ENCODE peak calls at places on chromosomes 5 and 9, in four cellular contexts. Y is CD8-positive, alpha-beta T cell; E is IMR-90; N is transverse colon. G is an unnamed sample.

GRCh38 chr5:5181650-5182324 is 41.7 kb downstream of the ADAMTS16 start:
- DNase-seq in Y (no peak), N (no peak), E (no peak), G (no peak)

GRCh38 chr9:107336718-107337360 is 53.8 kb downstream of the RAD23B start:
- DNase-seq in E (peak; percentile 56), N (no peak), Y (no peak), G (no peak)

GRCh38 chr5:31459594-31459993 is 72.3 kb downstream of the DROSHA start:
- DNase-seq in Y (no peak), E (no peak), N (no peak), G (no peak)

GRCh38 chr9:128493424-128493823 is 11.1 kb upstream of the GLE1 start:
- DNase-seq in N (no peak), Y (no peak), E (no peak), G (no peak)

GRCh38 chr9:128771094-128771721 is 519 bp downstream of the ZER1 start:
- DNase-seq in Y (no peak), N (peak; percentile 40), E (peak; percentile 12), G (no peak)

GRCh38 chr5:112123060-112123459 is 296.0 kb downstream of the EPB41L4A start:
- DNase-seq in Y (no peak), N (no peak), E (no peak), G (no peak)

GRCh38 chr9:22840641-22841040 is 394.0 kb downstream of the DMRTA1 start:
- DNase-seq in Y (no peak), N (no peak), E (no peak), G (no peak)

GRCh38 chr5:128227984-128228383 is 144.4 kb downstream of the SLC12A2 start:
- DNase-seq in Y (no peak), E (peak; percentile 91), N (no peak), G (no peak)

DNA sequence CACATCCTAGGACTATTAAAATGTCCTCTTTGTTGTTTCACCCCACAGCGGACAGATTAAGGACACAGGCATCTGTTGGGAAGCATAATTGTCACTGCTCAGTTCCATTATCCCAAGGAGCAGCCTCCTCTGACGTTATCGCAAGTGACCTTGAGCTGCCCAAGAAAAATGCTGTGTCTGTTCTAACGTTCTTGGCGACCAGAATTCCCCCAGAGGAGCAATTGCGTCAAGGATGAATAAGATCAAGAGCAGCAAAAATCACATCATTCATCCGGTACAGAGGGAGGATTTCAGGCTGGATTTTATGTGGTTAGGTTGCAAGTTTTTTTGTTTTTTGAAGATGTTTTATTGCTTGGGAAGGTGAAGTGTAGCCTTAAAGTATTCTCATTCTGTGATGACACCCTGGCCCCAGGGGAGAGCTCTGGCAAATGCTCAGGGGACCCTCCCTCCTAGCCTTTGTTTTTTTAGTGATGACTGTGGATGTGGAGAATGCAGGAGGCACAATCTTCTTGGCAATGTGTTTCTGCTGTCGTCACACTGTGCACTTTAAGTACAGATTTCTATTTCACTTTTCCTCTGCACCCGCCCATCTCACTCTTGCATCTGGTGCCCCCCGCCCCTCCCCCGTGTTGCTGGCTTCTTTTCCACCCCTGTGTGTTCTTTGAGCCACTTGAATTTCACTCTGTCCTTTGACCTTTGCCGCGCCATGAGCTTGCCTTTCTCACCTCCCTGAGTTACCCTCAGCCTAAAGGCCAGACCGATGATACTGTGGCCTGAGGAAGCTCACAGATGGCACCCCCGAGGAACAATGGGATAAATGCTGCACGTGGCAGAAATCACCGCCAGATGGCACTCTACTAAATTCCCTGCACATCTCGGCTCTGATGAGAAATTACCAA is 308.4 kb downstream of the RAB3C start:
- DNase-seq in Y (peak; percentile 14), N (peak; percentile 69), E (peak; percentile 81), G (peak; percentile 18)
- H3K4me3 ChIP-seq in Y (no peak overlapping the region), N (no peak overlapping the region), E (no peak overlapping the region), G (no peak overlapping the region)

GRCh38 chr9:83706703-83707517 is 848 bp downstream of the UBQLN1 start:
- DNase-seq in N (peak; percentile 35), E (peak; percentile 19), Y (peak; percentile 21), G (peak; percentile 55)

GRCh38 chr9:83701769-83702168 is 6.0 kb downstream of the UBQLN1 start:
- DNase-seq in Y (no peak), E (peak; percentile 54), N (no peak), G (no peak)

GRCh38 chr9:83707768-83708514 is at the start of gene UBQLN1:
- DNase-seq in E (peak; percentile 94), N (peak; percentile 95), Y (peak; percentile 83), G (peak; percentile 82)

GRCh38 chr9:83708515-83709158 is 879 bp upstream of the UBQLN1 start:
- DNase-seq in E (peak; percentile 44), N (peak; percentile 81), Y (peak; percentile 19), G (peak; percentile 32)

GRCh38 chr9:83707518-83707767 is 315 bp downstream of the UBQLN1 start:
- DNase-seq in E (no peak), Y (no peak), N (no peak), G (no peak)
- H3K4me1 ChIP-seq in E (no peaks in the 10 kb centered on the region), Y (peaks cover 44% of the 10 kb centered on the region), N (peaks cover 35% of the 10 kb centered on the region), G (peaks cover 9% of the 10 kb centered on the region)

DNA sequence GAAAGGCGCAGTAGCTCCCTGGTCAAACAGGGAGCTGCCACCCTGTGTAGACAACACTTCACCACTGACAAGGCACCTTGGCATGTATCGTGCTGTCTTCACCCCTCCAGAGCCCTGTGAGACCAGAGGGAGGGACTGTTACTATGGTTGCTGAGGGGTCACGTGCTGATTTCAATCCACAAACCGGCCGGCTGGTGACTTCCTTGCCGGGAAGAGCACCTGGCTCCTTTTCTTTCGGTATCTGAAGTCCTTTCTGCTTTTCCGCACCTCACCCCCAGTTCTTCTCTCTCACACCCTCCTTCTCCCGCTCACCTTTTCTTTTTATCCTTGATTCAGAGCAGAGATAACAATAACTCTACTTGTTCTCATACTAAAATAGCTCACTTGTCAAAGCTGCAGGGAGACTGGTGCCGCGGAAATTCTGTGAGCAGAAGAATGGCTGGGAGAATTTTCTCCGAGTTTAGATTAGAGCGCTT is 327.2 kb downstream of the ZSWIM6 start:
- DNase-seq in E (no peak), Y (no peak), N (no peak), G (no peak)
- H3K4me3 ChIP-seq in E (no peak overlapping the region), Y (no peak overlapping the region), N (no peak overlapping the region), G (no peak overlapping the region)

DNA sequence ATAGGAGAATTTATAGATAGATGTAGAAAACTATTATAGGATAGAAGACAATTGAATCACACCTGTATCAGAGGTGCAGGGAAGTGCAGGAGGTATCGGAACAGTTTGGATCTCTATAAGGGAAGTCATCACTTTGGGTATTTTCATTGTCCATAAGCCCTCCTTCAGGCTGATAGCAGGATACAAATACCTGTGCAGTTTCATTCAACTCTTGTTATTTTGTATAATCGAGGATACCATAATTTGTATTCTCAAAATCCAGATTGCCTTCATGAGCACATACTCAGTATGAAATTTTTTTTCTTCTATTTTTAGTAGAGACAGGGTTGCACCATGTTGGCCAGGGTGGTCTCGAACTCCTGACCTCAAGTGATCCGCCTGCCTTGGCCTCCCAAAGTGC is 289.1 kb downstream of the AOPEP start:
- DNase-seq in E (no peak), Y (no peak), N (no peak), G (no peak)
- H3K4me1 ChIP-seq in E (peaks cover 30% of the 10 kb centered on the region), Y (no peaks in the 10 kb centered on the region), N (peaks cover 65% of the 10 kb centered on the region), G (no peaks in the 10 kb centered on the region)

DNA sequence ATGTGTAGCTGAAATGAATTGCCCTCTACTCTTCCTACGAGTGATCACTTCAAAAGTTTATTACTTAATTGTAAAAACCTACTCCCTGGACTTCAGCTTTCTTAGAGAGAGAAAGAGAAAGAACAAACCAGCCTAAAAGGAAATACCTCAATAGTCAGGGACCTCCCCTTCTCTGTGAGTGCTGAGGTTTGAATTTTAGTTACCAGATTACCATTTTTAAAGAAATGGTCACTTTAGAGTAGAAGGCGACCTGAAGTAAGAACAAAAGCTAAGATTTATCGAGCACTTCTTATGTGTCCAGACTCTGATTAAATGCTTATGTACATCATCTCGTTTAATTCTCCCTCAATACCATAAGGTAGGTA is 11.3 kb downstream of the RAPGEF1 start:
- DNase-seq in N (no peak), Y (no peak), E (no peak), G (no peak)
- H3K4me3 ChIP-seq in N (no peak overlapping the region), Y (peak overlapping the region; percentile 36), E (no peak overlapping the region), G (peak overlapping the region; percentile 27)

GRCh38 chr9:104977168-104977567 is 49.2 kb upstream of the ABCA1 start:
- DNase-seq in E (no peak), Y (no peak), N (no peak), G (no peak)

GRCh38 chr9:104976196-104976595 is 48.2 kb upstream of the ABCA1 start:
- DNase-seq in E (no peak), Y (no peak), N (no peak), G (no peak)

GRCh38 chr9:104972242-104972866 is 44.4 kb upstream of the ABCA1 start:
- DNase-seq in E (no peak), N (no peak), Y (no peak), G (no peak)

GRCh38 chr9:104971521-104971920 is 43.6 kb upstream of the ABCA1 start:
- DNase-seq in N (no peak), E (no peak), Y (no peak), G (no peak)

GRCh38 chr9:104974053-104974983 is 46.4 kb upstream of the ABCA1 start:
- DNase-seq in N (no peak), Y (no peak), E (no peak), G (no peak)
- H3K4me1 ChIP-seq in N (peaks cover 54% of the 10 kb centered on the region), Y (no peaks in the 10 kb centered on the region), E (peaks cover 8% of the 10 kb centered on the region), G (no peaks in the 10 kb centered on the region)

DNA sequence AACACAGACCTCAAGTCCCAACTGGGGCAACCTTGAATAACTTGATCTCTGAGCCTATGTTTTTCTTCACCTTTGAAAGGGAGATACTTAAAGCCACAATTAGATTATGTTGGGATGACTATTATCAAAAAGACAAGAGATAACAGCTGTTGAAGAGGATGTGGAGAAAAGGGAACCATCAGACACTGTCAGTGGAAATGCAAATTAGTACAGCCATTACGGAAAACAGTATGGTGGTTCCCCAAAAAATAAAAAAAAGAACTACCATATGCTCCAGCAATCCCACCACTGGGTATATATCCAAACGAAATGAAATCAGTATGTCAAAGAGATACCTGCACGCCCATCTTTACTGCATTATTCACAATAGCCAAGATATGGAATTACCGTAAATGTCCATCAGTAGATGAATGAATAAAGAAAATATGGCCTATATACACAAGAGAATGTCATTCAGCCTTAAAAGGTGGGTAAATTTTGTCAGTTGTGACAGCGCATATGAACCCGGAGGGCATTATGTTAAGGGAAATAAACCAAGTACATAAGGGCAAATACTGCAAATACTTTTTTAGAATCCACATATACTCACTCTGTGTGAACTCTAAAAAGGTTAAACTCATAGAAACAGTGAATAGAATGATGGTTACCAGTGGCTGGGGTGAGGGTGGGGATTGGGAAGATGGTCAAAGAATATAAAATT is 12.7 kb downstream of the FAT2 start:
- DNase-seq in N (no peak), E (no peak), Y (no peak), G (no peak)
- H3K4me3 ChIP-seq in N (no peak overlapping the region), E (no peak overlapping the region), Y (no peak overlapping the region), G (no peak overlapping the region)

G was measured in effector memory CD4-positive, alpha-beta T cell.